ENCODE peak calls at places on chromosomes 6 and 20, in six cellular contexts. One of them, this sample, is unnamed.

GRCh38 chr20:829531-829930 is 4.0 kb upstream of the FAM110A start:
- DNase-seq in PC-3: no peak
- DNase-seq in GM23338: no peak
- DNase-seq in hepatocyte: no peak
- DNase-seq in HCT116: no peak
- DNase-seq in SK-N-SH: no peak
- DNase-seq in this sample: no peak

GRCh38 chr6:159152014-159152413 is 17.2 kb upstream of the FNDC1 start:
- DNase-seq in HCT116: no peak
- DNase-seq in hepatocyte: no peak
- DNase-seq in SK-N-SH: no peak
- DNase-seq in PC-3: no peak
- DNase-seq in GM23338: no peak
- DNase-seq in this sample: no peak

GRCh38 chr20:63698739-63699465 is 2.5 kb downstream of the TNFRSF6B start:
- DNase-seq in hepatocyte: peak; percentile 56
- DNase-seq in PC-3: peak; percentile 90
- DNase-seq in HCT116: peak; percentile 67
- DNase-seq in GM23338: no peak
- DNase-seq in SK-N-SH: peak; percentile 58
- DNase-seq in this sample: no peak

GRCh38 chr6:111534366-111534765 is 51.3 kb upstream of the REV3L start:
- DNase-seq in PC-3: peak; percentile 31
- DNase-seq in GM23338: no peak
- DNase-seq in HCT116: no peak
- DNase-seq in SK-N-SH: no peak
- DNase-seq in hepatocyte: peak; percentile 10
- DNase-seq in this sample: no peak

GRCh38 chr20:59775221-59776055 is 158.0 kb downstream of the SYCP2 start:
- DNase-seq in SK-N-SH: peak; percentile 5
- DNase-seq in PC-3: no peak
- DNase-seq in HCT116: no peak
- DNase-seq in GM23338: no peak
- DNase-seq in hepatocyte: no peak
- DNase-seq in this sample: no peak

GRCh38 chr20:19934792-19935491 is 82.2 kb upstream of the NAA20 start:
- DNase-seq in HCT116: no peak
- DNase-seq in GM23338: no peak
- DNase-seq in PC-3: peak; percentile 27
- DNase-seq in hepatocyte: peak; percentile 22
- DNase-seq in SK-N-SH: no peak
- DNase-seq in this sample: no peak

GRCh38 chr6:118776607-118777549 is 117.1 kb upstream of the ASF1A start:
- DNase-seq in HCT116: peak; percentile 57
- DNase-seq in hepatocyte: peak; percentile 73
- DNase-seq in GM23338: peak; percentile 80
- DNase-seq in PC-3: peak; percentile 87
- DNase-seq in SK-N-SH: peak; percentile 64
- DNase-seq in this sample: peak; percentile 70

GRCh38 chr6:135941275-135941674 is 89.8 kb downstream of the PDE7B start:
- DNase-seq in HCT116: no peak
- DNase-seq in hepatocyte: no peak
- DNase-seq in SK-N-SH: no peak
- DNase-seq in GM23338: no peak
- DNase-seq in PC-3: peak; percentile 43
- DNase-seq in this sample: no peak

GRCh38 chr6:16437095-16437494 is 198.7 kb downstream of the GMPR start:
- DNase-seq in PC-3: no peak
- DNase-seq in hepatocyte: no peak
- DNase-seq in GM23338: no peak
- DNase-seq in HCT116: no peak
- DNase-seq in SK-N-SH: no peak
- DNase-seq in this sample: no peak

GRCh38 chr20:36491901-36492617 is 49.3 kb upstream of the MYL9 start:
- DNase-seq in PC-3: no peak
- DNase-seq in hepatocyte: peak; percentile 2
- DNase-seq in SK-N-SH: no peak
- DNase-seq in GM23338: no peak
- DNase-seq in HCT116: no peak
- DNase-seq in this sample: peak; percentile 51

DNA sequence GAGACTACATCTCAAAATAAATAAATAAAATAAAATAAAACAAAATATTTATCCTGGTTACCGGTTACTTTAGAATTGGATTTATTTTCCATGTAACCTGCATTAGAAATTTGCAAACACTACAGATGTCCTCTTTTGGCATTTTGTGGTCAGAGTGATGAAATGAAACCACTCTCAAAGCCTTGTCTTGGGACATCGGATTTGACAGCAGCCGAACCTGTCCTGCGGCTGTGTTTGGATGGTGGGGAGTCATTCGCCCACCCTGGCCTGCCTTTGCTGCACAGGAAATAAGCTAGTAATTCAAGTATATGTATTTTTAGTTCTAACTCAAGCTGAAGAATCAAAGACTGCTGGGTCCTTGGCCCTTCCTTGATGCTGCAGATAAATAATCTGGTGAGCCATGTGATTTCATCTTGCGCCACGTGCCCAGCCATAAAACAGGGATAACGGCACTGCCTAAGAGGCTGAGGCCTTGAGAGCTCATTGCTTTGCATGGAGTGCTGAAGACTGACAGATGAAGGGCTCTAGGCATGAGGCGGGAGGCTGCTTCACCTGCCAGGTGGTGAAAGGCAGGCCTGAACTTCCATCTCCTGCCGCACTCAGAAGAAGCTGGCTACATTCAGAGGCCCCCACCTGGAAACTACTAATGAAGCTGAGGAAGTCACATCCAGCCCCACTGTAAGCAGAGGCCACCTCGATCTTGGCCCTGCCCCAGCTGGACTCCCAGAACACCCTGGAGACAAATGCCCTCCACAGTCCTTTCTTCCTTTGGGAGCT is 76.9 kb downstream of the NOL4L start:
- DNase-seq in hepatocyte: no peak
- DNase-seq in GM23338: no peak
- DNase-seq in HCT116: no peak
- DNase-seq in SK-N-SH: no peak
- DNase-seq in PC-3: no peak
- DNase-seq in this sample: no peak
- H3K4me3 ChIP-seq in hepatocyte: no peak overlapping the region
- H3K4me3 ChIP-seq in GM23338: no peak overlapping the region
- H3K4me3 ChIP-seq in HCT116: no peak overlapping the region
- H3K4me3 ChIP-seq in SK-N-SH: no peak overlapping the region
- H3K4me3 ChIP-seq in PC-3: no peak overlapping the region
- H3K4me3 ChIP-seq in this sample: no peak overlapping the region

GRCh38 chr20:61369731-61370520 is 117.9 kb downstream of the CDH4 start:
- DNase-seq in SK-N-SH: no peak
- DNase-seq in PC-3: no peak
- DNase-seq in HCT116: no peak
- DNase-seq in GM23338: peak; percentile 35
- DNase-seq in hepatocyte: no peak
- DNase-seq in this sample: no peak
- TF ChIP-seq EZH2phosphoT487 in SK-N-SH: no peak
- TF ChIP-seq EZH2phosphoT487 in PC-3: no peak
- TF ChIP-seq EZH2phosphoT487 in HCT116: no peak
- TF ChIP-seq EZH2phosphoT487 in GM23338: no peak
- TF ChIP-seq EZH2phosphoT487 in hepatocyte: no peak
- TF ChIP-seq EZH2phosphoT487 in this sample: no peak

GRCh38 chr20:48737463-48738093 is 90.2 kb downstream of the PREX1 start:
- DNase-seq in hepatocyte: no peak
- DNase-seq in SK-N-SH: no peak
- DNase-seq in HCT116: no peak
- DNase-seq in PC-3: no peak
- DNase-seq in GM23338: no peak
- DNase-seq in this sample: no peak
- H3K4me3 ChIP-seq in hepatocyte: no peak overlapping the region
- H3K4me3 ChIP-seq in SK-N-SH: no peak overlapping the region
- H3K4me3 ChIP-seq in HCT116: no peak overlapping the region
- H3K4me3 ChIP-seq in PC-3: no peak overlapping the region
- H3K4me3 ChIP-seq in GM23338: no peak overlapping the region
- H3K4me3 ChIP-seq in this sample: no peak overlapping the region

GRCh38 chr20:32558526-32558925 is 26.6 kb downstream of the NOL4L start:
- DNase-seq in GM23338: no peak
- DNase-seq in HCT116: no peak
- DNase-seq in SK-N-SH: no peak
- DNase-seq in PC-3: no peak
- DNase-seq in hepatocyte: no peak
- DNase-seq in this sample: no peak
- TF ChIP-seq EZH2phosphoT487 in GM23338: no peak
- TF ChIP-seq EZH2phosphoT487 in HCT116: no peak
- TF ChIP-seq EZH2phosphoT487 in SK-N-SH: no peak
- TF ChIP-seq EZH2phosphoT487 in PC-3: no peak
- TF ChIP-seq EZH2phosphoT487 in hepatocyte: no peak
- TF ChIP-seq EZH2phosphoT487 in this sample: no peak

DNA sequence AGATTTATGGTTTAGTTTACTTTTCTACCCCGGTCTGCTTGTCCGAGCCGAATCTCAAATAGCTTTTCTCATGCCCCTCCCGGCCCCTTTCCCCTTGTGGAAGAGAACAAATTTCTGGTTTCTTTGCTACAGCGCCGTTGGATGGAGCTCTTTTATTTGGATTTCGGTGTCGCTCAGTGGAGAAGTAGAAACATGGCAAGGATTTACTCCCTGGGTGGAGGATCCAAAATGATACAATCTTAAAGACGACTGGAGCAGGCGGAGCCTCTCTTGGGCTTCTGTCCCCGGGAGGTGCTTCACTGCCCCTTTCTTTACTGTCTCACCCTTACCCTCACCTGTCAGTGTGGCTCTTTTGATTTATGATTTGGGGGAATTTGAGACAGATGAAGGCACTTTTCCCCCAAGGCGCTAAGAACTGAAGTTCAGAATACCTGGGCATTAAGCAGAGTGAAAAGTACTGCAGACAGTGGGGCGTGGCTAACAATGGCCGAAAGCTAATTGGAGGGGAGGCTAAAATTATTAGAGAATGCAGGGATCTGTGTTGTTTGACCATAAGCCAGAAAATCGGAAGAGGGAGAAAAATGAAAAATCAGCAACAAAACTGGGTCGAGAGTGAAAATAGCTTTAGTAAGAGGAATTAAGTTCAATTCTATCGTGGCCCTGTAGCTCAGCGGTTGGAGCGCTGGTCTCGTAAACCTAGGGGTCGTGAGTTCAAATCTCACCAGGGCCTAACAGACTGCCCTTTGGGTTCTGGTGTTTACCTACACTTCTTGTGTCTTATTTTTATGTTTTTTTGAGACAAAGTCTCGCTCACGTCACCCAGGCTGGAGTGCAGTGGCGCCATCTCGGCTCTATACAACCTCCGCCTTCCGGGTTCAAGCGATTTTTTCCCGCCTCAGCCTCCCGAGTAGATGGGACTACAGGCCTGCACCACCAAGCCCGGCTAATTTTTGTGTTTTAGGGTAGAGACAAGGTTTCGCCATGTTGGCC is 145.1 kb upstream of the ZNF184 start:
- DNase-seq in SK-N-SH: no peak
- DNase-seq in HCT116: peak; percentile 62
- DNase-seq in PC-3: peak; percentile 73
- DNase-seq in hepatocyte: peak; percentile 65
- DNase-seq in GM23338: peak; percentile 78
- DNase-seq in this sample: no peak
- H3K4me3 ChIP-seq in SK-N-SH: peak overlapping the region; percentile 52
- H3K4me3 ChIP-seq in HCT116: peak overlapping the region; percentile 60
- H3K4me3 ChIP-seq in PC-3: peak overlapping the region; percentile 84
- H3K4me3 ChIP-seq in hepatocyte: peak overlapping the region; percentile 34
- H3K4me3 ChIP-seq in GM23338: peak overlapping the region; percentile 71
- H3K4me3 ChIP-seq in this sample: no peak overlapping the region

GRCh38 chr20:11992426-11992825 is 74.7 kb downstream of the BTBD3 start:
- DNase-seq in GM23338: no peak
- DNase-seq in HCT116: no peak
- DNase-seq in hepatocyte: no peak
- DNase-seq in PC-3: no peak
- DNase-seq in SK-N-SH: no peak
- DNase-seq in this sample: no peak
- TF ChIP-seq EZH2phosphoT487 in GM23338: no peak
- TF ChIP-seq EZH2phosphoT487 in HCT116: no peak
- TF ChIP-seq EZH2phosphoT487 in hepatocyte: no peak
- TF ChIP-seq EZH2phosphoT487 in PC-3: no peak
- TF ChIP-seq EZH2phosphoT487 in SK-N-SH: no peak
- TF ChIP-seq EZH2phosphoT487 in this sample: no peak

GRCh38 chr20:46954490-46955038 is 59.9 kb downstream of the EYA2 start:
- DNase-seq in SK-N-SH: no peak
- DNase-seq in GM23338: no peak
- DNase-seq in hepatocyte: peak; percentile 23
- DNase-seq in HCT116: no peak
- DNase-seq in PC-3: peak; percentile 86
- DNase-seq in this sample: no peak
- H3K4me3 ChIP-seq in SK-N-SH: no peak overlapping the region
- H3K4me3 ChIP-seq in GM23338: no peak overlapping the region
- H3K4me3 ChIP-seq in hepatocyte: no peak overlapping the region
- H3K4me3 ChIP-seq in HCT116: no peak overlapping the region
- H3K4me3 ChIP-seq in PC-3: no peak overlapping the region
- H3K4me3 ChIP-seq in this sample: no peak overlapping the region

DNA sequence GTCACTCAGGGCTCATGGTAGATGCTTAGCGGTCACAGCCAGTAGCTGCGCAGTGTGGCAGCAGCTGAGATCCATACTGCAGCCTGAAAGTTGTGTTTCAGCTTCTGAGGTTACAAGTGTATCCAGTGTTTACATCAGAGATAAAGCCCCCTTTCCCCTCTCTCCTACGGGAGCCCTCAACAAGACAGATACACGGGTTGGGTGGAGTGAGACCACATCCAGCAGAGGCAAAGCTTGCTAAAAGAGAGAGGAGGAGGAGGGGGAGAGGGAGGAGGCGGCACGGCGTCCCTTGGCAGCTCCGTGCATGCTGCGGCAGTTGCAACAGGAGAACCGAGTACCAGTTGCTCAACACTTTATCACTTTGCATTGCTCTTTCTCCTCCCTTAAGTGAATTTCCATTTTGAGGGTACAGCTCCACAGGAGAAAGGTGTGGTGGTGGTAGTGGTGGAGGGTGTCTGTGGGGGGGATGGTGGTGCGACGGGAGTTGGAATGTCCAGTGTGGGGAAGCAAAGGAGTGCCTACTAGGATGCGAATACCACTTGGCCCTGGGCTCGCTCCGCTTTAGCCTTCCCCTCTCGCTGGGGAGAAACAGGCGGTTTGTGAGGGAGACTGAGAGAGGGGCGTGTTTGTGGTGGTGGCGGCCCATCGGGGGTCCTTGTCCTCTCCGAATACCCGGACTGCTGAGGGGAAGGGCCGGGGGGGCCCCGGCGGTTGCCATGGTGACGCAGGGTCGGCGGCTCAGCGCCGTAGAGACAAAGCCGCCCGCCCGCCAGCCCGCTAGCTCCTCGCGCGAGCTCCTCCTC is 405 bp upstream of the RNF182 start:
- DNase-seq in HCT116: no peak
- DNase-seq in hepatocyte: peak; percentile 74
- DNase-seq in GM23338: peak; percentile 81
- DNase-seq in SK-N-SH: peak; percentile 94
- DNase-seq in PC-3: peak; percentile 45
- DNase-seq in this sample: no peak
- TF ChIP-seq EZH2phosphoT487 in HCT116: no peak
- TF ChIP-seq EZH2phosphoT487 in hepatocyte: no peak
- TF ChIP-seq EZH2phosphoT487 in GM23338: no peak
- TF ChIP-seq EZH2phosphoT487 in SK-N-SH: no peak
- TF ChIP-seq EZH2phosphoT487 in PC-3: no peak
- TF ChIP-seq EZH2phosphoT487 in this sample: no peak

GRCh38 chr6:37535701-37536461 is 36.2 kb upstream of the CCDC167 start:
- DNase-seq in PC-3: peak; percentile 40
- DNase-seq in SK-N-SH: peak; percentile 77
- DNase-seq in hepatocyte: peak; percentile 43
- DNase-seq in GM23338: peak; percentile 64
- DNase-seq in HCT116: no peak
- DNase-seq in this sample: peak; percentile 45
- H3K4me3 ChIP-seq in PC-3: peak overlapping the region; percentile 59
- H3K4me3 ChIP-seq in SK-N-SH: peak overlapping the region; percentile 32
- H3K4me3 ChIP-seq in hepatocyte: peak overlapping the region; percentile 26
- H3K4me3 ChIP-seq in GM23338: peak overlapping the region; percentile 90
- H3K4me3 ChIP-seq in HCT116: no peak overlapping the region
- H3K4me3 ChIP-seq in this sample: no peak overlapping the region

GRCh38 chr6:31332637-31333602 is 24.1 kb downstream of the HLA-B start:
- DNase-seq in SK-N-SH: no peak
- DNase-seq in GM23338: no peak
- DNase-seq in PC-3: no peak
- DNase-seq in hepatocyte: no peak
- DNase-seq in HCT116: no peak
- DNase-seq in this sample: peak; percentile 70
- TF ChIP-seq EZH2phosphoT487 in SK-N-SH: no peak
- TF ChIP-seq EZH2phosphoT487 in GM23338: no peak
- TF ChIP-seq EZH2phosphoT487 in PC-3: no peak
- TF ChIP-seq EZH2phosphoT487 in hepatocyte: no peak
- TF ChIP-seq EZH2phosphoT487 in HCT116: no peak
- TF ChIP-seq EZH2phosphoT487 in this sample: no peak